ENCODE peak calls at places on chromosome 15, in nine cellular contexts. E is ovary, X is AG09309, R is GM03348, I is HuH-7.5, Y is AG08395, A is GM04503, S is Calu3, Q is RWPE2. L is an unnamed sample.

GRCh38 chr15:32884136-32884535 is 166.3 kb downstream of the GREM1 start:
- DNase-seq in Q (no peak), I (no peak), A (no peak), Y (no peak), E (no peak), S (no peak), X (no peak), R (no peak), L (no peak)

GRCh38 chr15:29871401-29871800 is 49.1 kb upstream of the TJP1 start:
- DNase-seq in X (no peak), Y (no peak), A (no peak), R (no peak), S (no peak), E (peak; percentile 69), I (no peak), Q (no peak), L (no peak)

GRCh38 chr15:77060560-77060959 is 10.3 kb downstream of the TSPAN3 start:
- DNase-seq in A (no peak), E (no peak), I (no peak), R (peak; percentile 58), S (no peak), Y (peak; percentile 49), Q (no peak), X (no peak), L (no peak)

GRCh38 chr15:72375501-72375845 is 341 bp downstream of the HEXA start:
- DNase-seq in A (no peak), R (peak; percentile 40), Q (no peak), Y (peak; percentile 19), I (no peak), X (no peak), S (peak; percentile 58), E (no peak), L (no peak)

GRCh38 chr15:80825361-80826030 is 46.3 kb downstream of the CEMIP start:
- DNase-seq in E (no peak), Y (peak; percentile 72), X (no peak), R (peak; percentile 66), A (peak; percentile 44), I (no peak), S (no peak), Q (peak; percentile 24), L (no peak)

GRCh38 chr15:89781891-89782618 is 5.9 kb downstream of the MESP2 start:
- DNase-seq in I (peak; percentile 54), X (peak; percentile 52), Q (peak; percentile 87), A (no peak), Y (peak; percentile 62), R (peak; percentile 72), S (peak; percentile 59), E (no peak), L (no peak)

GRCh38 chr15:66411190-66411589 is 24.5 kb downstream of the MAP2K1 start:
- DNase-seq in Q (no peak), R (no peak), A (no peak), X (no peak), S (no peak), Y (no peak), I (no peak), E (no peak), L (no peak)

GRCh38 chr15:38605744-38606143 is 41.1 kb upstream of the RASGRP1 start:
- DNase-seq in E (no peak), A (no peak), I (no peak), S (no peak), Q (no peak), X (no peak), R (no peak), Y (no peak), L (no peak)

GRCh38 chr15:71146597-71146996 is 31.3 kb downstream of the THSD4 start:
- DNase-seq in R (no peak), Q (no peak), A (no peak), I (no peak), S (peak; percentile 56), E (no peak), X (no peak), Y (no peak), L (no peak)

GRCh38 chr15:39466428-39466827 is 114.5 kb upstream of the THBS1 start:
- DNase-seq in Y (peak; percentile 67), A (no peak), I (no peak), X (no peak), Q (no peak), R (peak; percentile 32), S (no peak), E (peak; percentile 34), L (no peak)

GRCh38 chr15:28003302-28004037 is 95.6 kb downstream of the OCA2 start:
- DNase-seq in A (no peak), X (no peak), S (no peak), Q (peak; percentile 67), Y (no peak), I (no peak), R (no peak), E (no peak), L (no peak)

GRCh38 chr15:40252438-40253178 is 13.7 kb downstream of the PAK6 start:
- DNase-seq in Q (peak; percentile 74), E (peak; percentile 33), Y (no peak), S (peak; percentile 39), I (peak; percentile 68), X (no peak), R (peak; percentile 46), A (no peak), L (no peak)

GRCh38 chr15:63065262-63066234 is 23.0 kb downstream of the TPM1 start:
- DNase-seq in Y (no peak), I (no peak), X (no peak), R (no peak), Q (no peak), S (no peak), E (no peak), A (no peak), L (no peak)

GRCh38 chr15:55221090-55222011 is 24.6 kb upstream of the RSL24D1 start:
- DNase-seq in I (peak; percentile 17), S (peak; percentile 45), Q (no peak), R (peak; percentile 89), Y (peak; percentile 83), E (no peak), A (peak; percentile 85), X (peak; percentile 91), L (no peak)

GRCh38 chr15:40251455-40252140 is 12.7 kb downstream of the PAK6 start:
- DNase-seq in S (no peak), A (no peak), R (no peak), X (no peak), Y (no peak), I (no peak), E (no peak), Q (peak; percentile 55), L (no peak)

GRCh38 chr15:84598250-84598649 is 2.6 kb upstream of the ZSCAN2 start:
- DNase-seq in Y (no peak), Q (no peak), X (no peak), E (no peak), I (no peak), A (no peak), R (no peak), S (no peak), L (peak; percentile 49)

GRCh38 chr15:22889146-22889818 is 50.8 kb downstream of the NIPA2 start:
- DNase-seq in Y (no peak), E (no peak), A (no peak), Q (peak; percentile 63), R (no peak), S (no peak), I (no peak), X (no peak), L (no peak)

GRCh38 chr15:40787344-40787841 is 17.6 kb downstream of the C15orf62 start:
- DNase-seq in Q (peak; percentile 98), A (no peak), R (peak; percentile 65), I (no peak), Y (peak; percentile 63), S (peak; percentile 82), X (peak; percentile 83), E (no peak), L (peak; percentile 51)

L was measured in T-helper 2 cell.